ENCODE peak calls at places on chromosome 1, in six cellular contexts. R is heart left ventricle; I is effector memory CD8-positive, alpha-beta T cell; X is fibroblast of mammary gland; L is posterior cingulate gyrus; S is T-cell. C is an unnamed sample.

GRCh38 chr1:181185461-181185860 is 97.0 kb downstream of the IER5 start:
- DNase-seq in I (no peak), R (no peak), X (no peak), S (no peak), L (no peak), C (no peak)

GRCh38 chr1:13543927-13544556 is 30.2 kb upstream of the LRRC38 start:
- DNase-seq in L (peak), X (peak), S (no peak), I (no peak), R (peak), C (peak)

GRCh38 chr1:244209955-244210354 is 158.9 kb downstream of the ZBTB18 start:
- DNase-seq in S (no peak), L (no peak), I (no peak), R (no peak), X (no peak), C (no peak)

GRCh38 chr1:154178006-154178405 is 13.9 kb downstream of the TPM3 start:
- DNase-seq in I (no peak), S (no peak), X (no peak), R (no peak), L (no peak), C (no peak)

GRCh38 chr1:156165083-156165482 is 11.7 kb downstream of the SEMA4A start:
- DNase-seq in X (no peak), L (no peak), R (no peak), I (no peak), S (no peak), C (no peak)

GRCh38 chr1:186722711-186723309 is 42.6 kb upstream of the PTGS2 start:
- DNase-seq in L (no peak), S (no peak), R (no peak), I (no peak), X (peak), C (peak)

GRCh38 chr1:178500091-178500770 is 3.5 kb upstream of the CLEC20A start:
- DNase-seq in L (no peak), X (no peak), R (peak), S (no peak), I (no peak), C (no peak)

GRCh38 chr1:203599875-203600781 is 26.5 kb upstream of the ATP2B4 start:
- DNase-seq in X (no peak), R (no peak), L (no peak), S (no peak), I (no peak), C (no peak)

GRCh38 chr1:227917081-227917950 is 30.4 kb downstream of the WNT9A start:
- DNase-seq in R (no peak), L (peak), I (no peak), X (no peak), S (no peak), C (no peak)

GRCh38 chr1:218957971-218958370 is 215.7 kb upstream of the LYPLAL1 start:
- DNase-seq in I (no peak), L (no peak), R (no peak), S (no peak), X (no peak), C (no peak)

GRCh38 chr1:184568148-184568547 is 181.3 kb downstream of the C1orf21 start:
- DNase-seq in I (no peak), S (no peak), X (no peak), L (no peak), R (no peak), C (no peak)

GRCh38 chr1:160429702-160430535 is 29.6 kb downstream of the VANGL2 start:
- DNase-seq in L (no peak), I (no peak), R (no peak), X (no peak), S (no peak), C (no peak)

GRCh38 chr1:116152950-116153691 is 41.9 kb downstream of the MAB21L3 start:
- DNase-seq in L (no peak), S (no peak), X (no peak), R (no peak), I (no peak), C (no peak)

GRCh38 chr1:42334240-42335049 is 590 bp downstream of the FOXJ3 start:
- DNase-seq in L (no peak), R (peak), S (peak), I (peak), X (peak), C (peak)

GRCh38 chr1:204623894-204624361 is 61.6 kb downstream of the LRRN2 start:
- DNase-seq in L (no peak), R (no peak), S (no peak), X (no peak), I (no peak), C (no peak)

GRCh38 chr1:234089396-234089795 is 184.9 kb downstream of the SLC35F3 start:
- DNase-seq in X (no peak), I (no peak), R (no peak), S (no peak), L (no peak), C (no peak)

GRCh38 chr1:2228684-2229031 is 539 bp downstream of the SKI start:
- DNase-seq in S (no peak), L (no peak), X (no peak), R (peak), I (no peak), C (peak)

GRCh38 chr1:10721381-10722321 is 74.8 kb downstream of the CASZ1 start:
- DNase-seq in R (no peak), I (no peak), X (no peak), S (no peak), L (no peak), C (no peak)

GRCh38 chr1:228209657-228210056 is 1.8 kb downstream of the OBSCN start:
- DNase-seq in I (no peak), S (no peak), X (no peak), L (no peak), R (no peak), C (no peak)

C was measured in cardiac fibroblast.